ENCODE peak calls at places on chromosomes 2 and 18, in six cellular contexts. M is GM23248, Y is aorta, G is BE2C, H is adrenal gland, U is lower lobe of right lung. T is an unnamed sample.

GRCh38 chr18:48887294-48887904 is 63.4 kb downstream of the SMAD7 start:
- DNase-seq in M (no peak), Y (no peak), G (no peak), H (no peak), U (no peak), T (peak; percentile 47)

GRCh38 chr2:170335351-170335750 is 157.4 kb downstream of the MYO3B start:
- DNase-seq in M (no peak), Y (no peak), G (no peak), H (no peak), U (no peak), T (no peak)

GRCh38 chr2:177296047-177296446 is 31.5 kb upstream of the NFE2L2 start:
- DNase-seq in M (peak; percentile 34), Y (no peak), G (no peak), H (no peak), U (no peak), T (no peak)

GRCh38 chr2:240687045-240687740 is 4.5 kb upstream of the AQP12A start:
- DNase-seq in M (no peak), Y (no peak), G (no peak), H (no peak), U (no peak), T (no peak)

GRCh38 chr2:5365871-5366461 is 326.2 kb upstream of the SOX11 start:
- DNase-seq in M (peak; percentile 11), Y (peak; percentile 55), G (peak; percentile 78), H (peak; percentile 73), U (peak; percentile 74), T (peak; percentile 91)

GRCh38 chr2:185780890-185781289 is 42.3 kb downstream of the FSIP2 start:
- DNase-seq in M (peak; percentile 15), Y (no peak), G (no peak), H (no peak), U (no peak), T (no peak)

GRCh38 chr18:76386886-76387285 is 108.2 kb downstream of the ZNF516 start:
- DNase-seq in M (no peak), Y (no peak), G (no peak), H (no peak), U (no peak), T (no peak)

GRCh38 chr2:112938904-112939303 is 27.9 kb downstream of the IL37 start:
- DNase-seq in M (peak; percentile 30), Y (no peak), G (no peak), H (no peak), U (no peak), T (no peak)

GRCh38 chr2:171882095-171882769 is 11.8 kb downstream of the SLC25A12 start:
- DNase-seq in M (peak; percentile 11), Y (no peak), G (no peak), H (no peak), U (no peak), T (no peak)

GRCh38 chr2:201709747-201710146 is 11.3 kb upstream of the MPP4 start:
- DNase-seq in M (no peak), Y (no peak), G (no peak), H (no peak), U (no peak), T (peak; percentile 81)

GRCh38 chr2:142310530-142310929 is 179.7 kb upstream of the LRP1B start:
- DNase-seq in M (no peak), Y (no peak), G (no peak), H (no peak), U (no peak), T (no peak)

GRCh38 chr2:103196834-103197233 is 435.0 kb downstream of the TMEM182 start:
- DNase-seq in M (no peak), Y (no peak), G (no peak), H (no peak), U (no peak), T (no peak)

GRCh38 chr2:147845608-147846002 is 776 bp downstream of the ACVR2A start:
- DNase-seq in M (peak; percentile 51), Y (no peak), G (no peak), H (no peak), U (no peak), T (no peak)

GRCh38 chr2:18473241-18473841 is 87.1 kb downstream of the RDH14 start:
- DNase-seq in M (peak; percentile 98), Y (no peak), G (no peak), H (no peak), U (no peak), T (no peak)

GRCh38 chr2:70094978-70095832 is 7.9 kb downstream of the PCBP1 start:
- DNase-seq in M (peak; percentile 86), Y (peak; percentile 75), G (no peak), H (peak; percentile 64), U (peak; percentile 67), T (no peak)

GRCh38 chr2:233350708-233351107 is 3.6 kb upstream of the DGKD start:
- DNase-seq in M (peak; percentile 95), Y (no peak), G (peak; percentile 61), H (peak; percentile 50), U (no peak), T (no peak)

GRCh38 chr2:17476820-17477219 is 41.4 kb downstream of the RAD51AP2 start:
- DNase-seq in M (no peak), Y (no peak), G (no peak), H (no peak), U (no peak), T (no peak)

GRCh38 chr18:79785831-79786230 is 11.9 kb upstream of the KCNG2 start:
- DNase-seq in M (no peak), Y (peak; percentile 31), G (no peak), H (no peak), U (peak; percentile 46), T (no peak)

GRCh38 chr18:905948-906415 is 1.3 kb downstream of the ADCYAP1 start:
- DNase-seq in M (no peak), Y (no peak), G (peak; percentile 36), H (no peak), U (no peak), T (no peak)

DNA sequence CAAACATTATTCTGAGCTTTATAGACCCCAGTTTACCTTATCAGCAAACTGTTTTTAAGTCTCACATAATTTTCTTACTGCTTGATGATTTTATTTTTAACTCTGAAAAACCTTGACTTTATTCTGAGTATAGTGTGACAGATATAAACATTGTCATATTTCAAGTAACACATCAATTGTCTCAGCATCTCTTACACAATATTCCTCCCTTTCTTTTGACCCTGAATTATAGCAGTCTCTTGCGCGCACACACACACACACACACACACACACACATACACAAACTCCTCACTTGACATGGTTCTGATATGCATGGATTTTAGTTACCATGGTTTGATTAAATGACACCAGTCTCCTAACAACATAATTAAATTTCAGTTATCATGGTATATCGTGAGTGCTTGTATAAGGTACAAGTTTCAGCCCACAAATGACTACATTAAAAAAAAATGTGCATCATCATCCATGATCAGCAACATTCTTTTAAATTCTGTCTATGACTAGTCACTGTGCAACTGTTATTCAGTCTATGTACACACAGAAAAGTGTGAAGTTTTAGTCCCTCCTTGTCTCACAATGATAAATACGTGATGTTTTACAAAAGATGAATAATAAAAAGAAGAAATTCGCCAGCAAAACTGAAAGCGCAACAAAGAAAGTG is 39.5 kb upstream of the TACR1 start:
- DNase-seq in M (peak; percentile 86), Y (no peak), G (no peak), H (no peak), U (no peak), T (no peak)
- H3K4me3 ChIP-seq in M (peak overlapping the region; percentile 48), Y (no peak overlapping the region), G (no peak overlapping the region), H (no peak overlapping the region), U (no peak overlapping the region), T (no peak overlapping the region)

DNA sequence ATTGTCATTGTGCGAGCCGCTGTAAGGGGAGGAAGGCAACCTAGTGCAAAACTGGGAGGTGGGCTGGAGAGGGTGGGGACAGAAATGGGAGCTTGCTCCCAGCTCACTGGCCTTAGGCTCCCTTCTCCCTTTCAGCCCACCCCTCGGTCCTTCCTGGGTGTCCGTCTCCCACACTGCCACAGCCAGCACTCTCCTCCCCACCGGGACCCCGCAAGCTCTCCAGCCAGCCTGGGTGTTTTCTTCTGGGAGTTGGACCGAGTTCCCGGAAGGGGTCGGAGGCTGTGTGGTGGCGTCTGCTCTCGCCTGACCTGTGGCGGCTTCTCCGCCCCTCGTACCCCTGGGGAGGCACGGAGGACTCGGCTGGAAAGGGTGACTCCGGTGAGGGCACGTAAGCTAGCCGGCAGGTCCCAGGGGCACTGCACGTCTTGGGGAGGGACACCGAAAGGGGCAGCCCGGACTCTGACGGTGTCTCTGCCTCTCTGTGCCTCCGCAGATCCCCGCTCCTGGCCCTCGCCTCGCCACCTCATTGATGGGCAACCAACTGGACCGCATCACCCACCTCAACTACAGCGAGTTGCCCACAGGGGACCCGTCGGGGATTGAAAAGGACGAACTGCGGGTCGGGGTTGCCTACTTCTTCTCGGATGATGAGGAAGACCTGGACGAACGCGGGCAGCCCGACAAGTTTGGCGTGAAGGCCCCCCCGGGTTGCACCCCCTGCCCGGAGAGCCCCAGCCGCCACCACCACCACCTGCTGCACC is 1.1 kb downstream of the LRATD1 start:
- DNase-seq in M (no peak), Y (peak; percentile 41), G (no peak), H (no peak), U (peak; percentile 47), T (peak; percentile 38)
- H3K4me3 ChIP-seq in M (peak overlapping the region; percentile 77), Y (peak overlapping the region; percentile 42), G (peak overlapping the region; percentile 65), H (no peak overlapping the region), U (peak overlapping the region; percentile 63), T (peak overlapping the region; percentile 71)

GRCh38 chr2:26975656-26976055 is 5.2 kb downstream of the MAPRE3 start:
- DNase-seq in M (no peak), Y (no peak), G (no peak), H (no peak), U (no peak), T (no peak)

GRCh38 chr2:26976242-26976641 is 5.8 kb downstream of the MAPRE3 start:
- DNase-seq in M (peak; percentile 93), Y (no peak), G (no peak), H (no peak), U (no peak), T (no peak)

GRCh38 chr2:26979761-26980160 is 9.3 kb downstream of the MAPRE3 start:
- DNase-seq in M (peak; percentile 61), Y (no peak), G (no peak), H (no peak), U (no peak), T (no peak)

GRCh38 chr2:26977012-26977411 is 6.6 kb downstream of the MAPRE3 start:
- DNase-seq in M (no peak), Y (no peak), G (no peak), H (no peak), U (no peak), T (no peak)

DNA sequence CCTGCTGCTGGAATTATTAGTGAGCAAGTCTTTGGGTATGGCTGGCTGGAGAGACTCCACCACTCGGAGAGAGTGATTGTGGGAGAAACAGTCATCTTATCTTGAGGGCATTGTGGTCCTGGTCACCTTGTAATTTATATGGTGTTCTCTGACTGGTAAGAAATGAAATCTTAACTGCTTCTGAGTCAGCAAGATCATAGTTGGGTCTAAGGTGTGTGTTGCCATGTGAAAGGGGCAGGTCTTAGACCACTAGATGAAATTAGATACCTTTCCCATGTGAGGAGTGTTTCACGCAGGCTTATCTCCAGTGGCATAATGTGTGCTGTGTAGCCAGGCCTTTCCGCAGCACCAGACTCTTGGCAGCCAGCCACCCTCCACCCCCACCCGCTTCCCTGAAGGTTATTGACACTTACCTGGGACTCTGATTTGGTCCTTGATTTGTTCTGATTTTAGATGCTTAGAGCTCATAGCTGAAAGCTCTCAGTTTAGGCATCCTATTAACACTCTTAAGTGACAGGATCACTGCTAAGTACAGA is 7.7 kb downstream of the MAPRE3 start:
- DNase-seq in M (peak; percentile 29), Y (no peak), G (peak; percentile 81), H (no peak), U (peak; percentile 78), T (no peak)
- H3K4me3 ChIP-seq in M (no peak overlapping the region), Y (no peak overlapping the region), G (no peak overlapping the region), H (no peak overlapping the region), U (no peak overlapping the region), T (no peak overlapping the region)

DNA sequence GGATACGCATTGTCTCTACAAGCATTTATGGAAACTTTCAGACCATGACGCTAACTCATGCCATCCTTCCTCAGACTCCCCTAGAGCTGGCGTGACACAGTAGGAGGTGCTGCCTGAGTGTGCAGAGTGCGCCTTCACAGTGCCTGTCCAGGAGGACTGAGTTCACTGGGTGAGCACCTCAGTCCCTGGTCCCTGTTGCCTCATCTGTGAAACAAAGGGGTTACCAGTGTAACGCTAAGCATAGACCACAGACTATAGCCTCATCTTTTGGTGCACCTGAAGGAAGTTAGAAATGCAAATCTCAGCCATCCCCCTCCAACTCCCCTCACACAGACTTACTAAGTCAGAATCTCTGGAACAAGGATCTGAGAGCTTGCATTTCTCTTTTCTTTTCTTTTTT is 142.8 kb downstream of the TMEM17 start:
- DNase-seq in M (no peak), Y (no peak), G (no peak), H (no peak), U (no peak), T (no peak)
- H3K4me3 ChIP-seq in M (no peak overlapping the region), Y (no peak overlapping the region), G (no peak overlapping the region), H (no peak overlapping the region), U (no peak overlapping the region), T (no peak overlapping the region)